ENCODE peak calls at places on chromosomes 6 and 20, in five cellular contexts. Z, I, B, Q and Y are unnamed samples. For H3K4me1, the result is how much of the 10 kb centered on the place peaks cover.

GRCh38 chr20:57190536-57191265 is 75.7 kb downstream of the BMP7 start:
- DNase-seq in Z (no peak), I (no peak), B (no peak), Q (no peak), Y (no peak)

GRCh38 chr6:82006027-82006738 is 241.4 kb downstream of the IBTK start:
- DNase-seq in Z (no peak), I (peak), B (no peak), Q (peak), Y (peak)

GRCh38 chr6:94813806-94814205 is 763.5 kb upstream of the MANEA start:
- DNase-seq in Z (no peak), I (no peak), B (no peak), Q (no peak), Y (no peak)

GRCh38 chr6:43020847-43021246 is 576 bp upstream of the RRP36 start:
- DNase-seq in Z (no peak), I (no peak), B (no peak), Q (no peak), Y (no peak)

GRCh38 chr6:166203003-166203640 is 35.5 kb upstream of the TBXT start:
- DNase-seq in Z (no peak), I (no peak), B (no peak), Q (no peak), Y (no peak)

GRCh38 chr6:107490568-107491058 is 696 bp downstream of the SOBP start:
- DNase-seq in Z (peak), I (no peak), B (no peak), Q (no peak), Y (no peak)

GRCh38 chr20:50874758-50875665 is 56.2 kb downstream of the ADNP start:
- DNase-seq in Z (peak), I (no peak), B (peak), Q (no peak), Y (no peak)

GRCh38 chr6:12440981-12441380 is 150.8 kb downstream of the EDN1 start:
- DNase-seq in Z (no peak), I (no peak), B (no peak), Q (no peak), Y (no peak)

GRCh38 chr6:74415056-74415455 is 719.1 kb downstream of the CD109 start:
- DNase-seq in Z (no peak), I (no peak), B (no peak), Q (no peak), Y (no peak)

GRCh38 chr20:52833901-52834300 is 138.3 kb upstream of the TSHZ2 start:
- DNase-seq in Z (no peak), I (no peak), B (no peak), Q (no peak), Y (no peak)

GRCh38 chr6:158698876-158699440 is 49.1 kb downstream of the SYTL3 start:
- DNase-seq in Z (no peak), I (no peak), B (peak), Q (no peak), Y (no peak)

DNA sequence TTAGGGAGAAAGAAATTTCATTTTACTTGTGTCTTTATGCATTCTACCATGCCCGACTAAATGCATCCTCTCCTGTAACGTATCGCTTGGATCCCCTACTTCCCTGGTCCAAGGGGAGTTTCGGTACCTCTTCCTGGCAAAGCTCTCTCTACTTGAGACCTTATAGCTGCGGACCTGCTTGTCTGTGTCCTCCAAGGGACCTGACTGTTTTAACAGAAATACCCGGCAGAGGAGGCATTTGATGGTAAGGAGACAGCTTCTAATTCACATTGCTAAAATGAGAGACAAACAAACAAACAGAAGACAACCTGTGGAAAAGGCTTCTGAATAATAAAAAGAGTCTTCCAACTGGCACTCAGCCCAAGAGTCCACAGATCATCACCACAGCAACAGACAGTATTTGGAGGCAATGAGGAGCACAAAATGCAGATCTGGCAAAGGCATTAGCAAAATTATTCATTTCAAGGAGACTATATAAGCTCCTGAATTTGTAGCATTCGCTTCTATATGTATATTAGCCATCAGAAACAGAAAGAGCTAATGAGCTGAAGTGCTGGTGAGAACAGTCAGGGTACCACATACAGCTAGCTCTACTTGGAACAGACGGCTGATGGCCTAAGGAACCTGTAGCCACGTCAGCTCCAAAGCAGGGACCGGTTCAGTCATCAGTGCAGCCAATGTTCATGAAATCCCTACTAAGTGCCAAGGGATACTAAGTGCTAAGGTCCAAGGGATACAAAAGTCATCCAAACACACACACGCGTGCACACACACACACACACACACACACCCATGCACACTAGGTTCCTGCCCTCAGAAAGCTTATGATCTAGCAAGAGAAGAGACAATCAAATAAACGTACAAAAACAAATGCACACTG is 53.9 kb downstream of the MAP3K5 start:
- DNase-seq in Z (no peak), I (peak), B (no peak), Q (peak), Y (no peak)
- H3K4me1 ChIP-seq in Z (under half), I (under half), B (under half), Q (under half), Y (under half)

DNA sequence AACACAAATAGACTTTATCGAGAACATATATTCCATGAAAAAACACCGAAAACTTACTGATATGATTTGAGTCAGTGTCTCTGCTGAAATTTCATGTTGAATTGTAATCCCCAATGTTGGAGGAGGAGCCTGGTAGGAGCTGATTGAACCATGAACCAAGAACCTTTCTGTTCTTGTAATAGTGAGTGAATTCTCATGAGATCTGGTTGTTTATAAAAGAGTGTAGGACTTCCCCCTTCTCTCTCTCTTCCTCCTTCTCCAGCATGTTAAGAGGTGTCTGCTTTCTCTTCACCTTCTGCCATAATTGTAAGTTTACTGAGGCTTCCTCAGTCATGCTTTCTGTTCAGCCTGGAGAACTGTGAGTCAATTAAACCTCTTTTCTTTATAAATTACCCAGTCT is 1289.3 kb upstream of the CITED2 start:
- DNase-seq in Z (no peak), I (no peak), B (no peak), Q (no peak), Y (no peak)
- H3K4me1 ChIP-seq in Z (under half), I (under half), B (under half), Q (under half), Y (under half)

GRCh38 chr6:169802790-169803189 is 51.4 kb downstream of the ERMARD start:
- DNase-seq in Z (no peak), I (no peak), B (peak), Q (no peak), Y (no peak)
- H3K4me1 ChIP-seq in Z (under half), I (under half), B (under half), Q (under half), Y (under half)

DNA sequence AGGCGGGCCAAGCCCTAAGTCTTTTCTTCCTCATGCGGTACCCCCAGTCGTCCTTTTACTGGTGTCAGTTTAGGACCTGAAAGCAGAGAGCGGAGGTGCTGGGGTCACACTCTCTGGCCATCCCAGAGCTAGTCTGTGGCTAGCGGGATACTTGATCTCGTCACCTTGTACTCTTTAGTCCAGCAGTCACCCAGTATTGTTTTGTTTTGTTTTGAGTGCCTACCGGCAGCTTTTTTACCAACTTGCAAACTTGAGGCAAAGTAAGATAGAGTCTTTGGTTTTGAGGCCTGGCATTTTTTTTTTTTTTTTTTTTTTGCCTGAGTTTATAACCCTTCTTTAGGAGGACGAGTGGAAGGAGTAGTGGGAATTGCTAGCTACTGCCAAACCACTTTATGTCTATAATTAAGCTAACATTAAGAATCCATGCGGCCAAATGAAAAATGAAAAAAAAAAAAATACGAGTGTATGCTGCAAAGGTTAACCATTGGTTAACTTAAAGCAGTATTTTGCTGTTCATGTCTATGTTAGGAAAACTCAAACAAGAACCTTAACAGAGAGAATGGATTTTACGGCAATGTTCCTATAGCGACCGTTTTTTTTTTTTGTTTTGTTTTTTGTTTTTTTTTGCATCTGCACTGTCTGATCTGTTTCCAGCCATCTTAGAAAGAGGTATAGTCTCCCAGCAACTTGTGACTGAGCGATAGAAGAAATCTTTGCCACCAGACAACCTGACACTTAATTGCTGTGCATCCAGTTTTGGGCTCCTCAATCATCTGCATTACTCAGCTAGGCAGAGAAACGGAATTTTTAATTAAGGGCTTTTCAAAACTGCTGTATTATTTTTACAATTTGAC is 56.8 kb downstream of the FAM217A start:
- DNase-seq in Z (no peak), I (no peak), B (no peak), Q (no peak), Y (no peak)
- H3K4me1 ChIP-seq in Z (half or more), I (half or more), B (half or more), Q (half or more), Y (half or more)